ENCODE peak calls at places on chromosomes 2 and 18, in seven cellular contexts. V, S, Y, I, F, L and W are unnamed samples.

GRCh38 chr18:66676699-66677098 is 72.8 kb upstream of the CDH19 start:
- DNase-seq in I (no peak), Y (no peak), S (no peak), L (no peak), F (no peak), V (no peak), W (no peak)

GRCh38 chr2:210445116-210445707 is 31.3 kb downstream of the LANCL1 start:
- DNase-seq in S (peak), I (peak), F (peak), V (peak), L (peak), Y (no peak), W (peak)

GRCh38 chr2:204535764-204536163 is 9.5 kb upstream of the PARD3B start:
- DNase-seq in S (no peak), I (no peak), V (no peak), Y (no peak), F (no peak), L (no peak), W (no peak)

GRCh38 chr2:118321436-118322100 is 233.3 kb downstream of the INSIG2 start:
- DNase-seq in I (no peak), L (no peak), Y (no peak), F (no peak), S (no peak), V (no peak), W (no peak)

GRCh38 chr2:24950100-24950499 is 21.7 kb downstream of the DNAJC27 start:
- DNase-seq in Y (no peak), V (no peak), I (no peak), L (no peak), S (no peak), F (no peak), W (no peak)

GRCh38 chr2:168574856-168575630 is 119.0 kb downstream of the CERS6 start:
- DNase-seq in I (no peak), Y (no peak), L (peak), F (peak), V (no peak), S (no peak), W (peak)

GRCh38 chr2:237931205-237931721 is 35.6 kb upstream of the UBE2F start:
- DNase-seq in L (peak), F (peak), S (peak), V (no peak), I (peak), Y (no peak), W (peak)

GRCh38 chr18:23811176-23811575 is 121.9 kb downstream of the LAMA3 start:
- DNase-seq in L (no peak), I (no peak), Y (no peak), F (no peak), V (no peak), S (no peak), W (no peak)

GRCh38 chr18:59695551-59695950 is 1.7 kb downstream of the CCBE1 start:
- DNase-seq in I (no peak), V (no peak), S (no peak), F (peak), L (no peak), Y (no peak), W (no peak)

GRCh38 chr2:189236066-189236465 is 56.5 kb upstream of the COL5A2 start:
- DNase-seq in Y (no peak), I (peak), F (peak), L (peak), S (no peak), V (no peak), W (no peak)

GRCh38 chr2:71614976-71615768 is 161.8 kb downstream of the DYSF start:
- DNase-seq in L (peak), V (peak), S (peak), F (peak), I (peak), Y (no peak), W (peak)

GRCh38 chr18:29488617-29489016 is 1311.7 kb upstream of the CDH2 start:
- DNase-seq in V (no peak), Y (no peak), L (peak), F (peak), I (peak), S (no peak), W (no peak)

GRCh38 chr18:74515620-74516231 is 18.6 kb upstream of the CNDP1 start:
- DNase-seq in L (no peak), V (no peak), I (no peak), F (no peak), S (no peak), Y (no peak), W (no peak)

GRCh38 chr18:58195278-58195721 is 151.3 kb downstream of the NEDD4L start:
- DNase-seq in V (no peak), Y (no peak), I (no peak), S (no peak), F (no peak), L (no peak), W (no peak)

GRCh38 chr2:188975497-188976102 is 1.4 kb downstream of the COL3A1 start:
- DNase-seq in I (peak), L (peak), V (no peak), F (peak), S (peak), Y (no peak), W (peak)

GRCh38 chr2:226190479-226191252 is 609.0 kb downstream of the IRS1 start:
- DNase-seq in Y (no peak), F (peak), I (no peak), S (no peak), L (peak), V (no peak), W (peak)

GRCh38 chr2:122391726-122392125 is 636.3 kb downstream of the TSN start:
- DNase-seq in F (no peak), V (no peak), Y (no peak), S (no peak), I (no peak), L (no peak), W (no peak)

GRCh38 chr2:236503100-236503499 is 66.5 kb upstream of the ACKR3 start:
- DNase-seq in Y (no peak), F (no peak), V (peak), I (no peak), S (no peak), L (no peak), W (no peak)

GRCh38 chr18:55401638-55402191 is 186.3 kb downstream of the TCF4 start:
- DNase-seq in S (peak), L (peak), F (peak), I (peak), V (no peak), Y (no peak), W (peak)

GRCh38 chr18:55400590-55401274 is 187.3 kb downstream of the TCF4 start:
- DNase-seq in L (peak), V (no peak), I (peak), S (peak), Y (no peak), F (peak), W (peak)

GRCh38 chr18:55403555-55403954 is 184.4 kb downstream of the TCF4 start:
- DNase-seq in V (no peak), F (no peak), I (peak), Y (no peak), L (no peak), S (no peak), W (no peak)

GRCh38 chr18:55402731-55403405 is 185.1 kb downstream of the TCF4 start:
- DNase-seq in Y (no peak), S (peak), I (peak), F (peak), V (no peak), L (no peak), W (peak)

DNA sequence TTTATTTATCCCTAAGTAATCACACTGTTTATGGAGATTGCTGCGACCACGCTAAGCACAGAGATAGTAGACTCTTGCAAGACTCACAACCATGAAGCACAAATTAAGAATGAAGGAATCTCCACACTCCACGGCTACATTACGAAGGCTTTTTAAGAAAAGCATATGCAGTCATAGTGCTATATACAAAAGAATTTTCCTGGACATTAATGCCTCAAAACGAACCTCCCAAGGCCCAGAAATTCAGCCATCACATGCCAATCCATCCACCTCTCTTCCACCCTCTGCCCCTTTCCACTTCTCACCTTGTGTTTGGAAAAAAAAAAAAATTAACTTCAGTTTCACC is 186.7 kb downstream of the TCF4 start:
- DNase-seq in Y (no peak), V (no peak), F (peak), S (peak), L (peak), I (peak), W (peak)
- H3K4me3 ChIP-seq in Y (no peak), V (peak), F (peak), S (peak), L (peak), I (peak), W (peak)

DNA sequence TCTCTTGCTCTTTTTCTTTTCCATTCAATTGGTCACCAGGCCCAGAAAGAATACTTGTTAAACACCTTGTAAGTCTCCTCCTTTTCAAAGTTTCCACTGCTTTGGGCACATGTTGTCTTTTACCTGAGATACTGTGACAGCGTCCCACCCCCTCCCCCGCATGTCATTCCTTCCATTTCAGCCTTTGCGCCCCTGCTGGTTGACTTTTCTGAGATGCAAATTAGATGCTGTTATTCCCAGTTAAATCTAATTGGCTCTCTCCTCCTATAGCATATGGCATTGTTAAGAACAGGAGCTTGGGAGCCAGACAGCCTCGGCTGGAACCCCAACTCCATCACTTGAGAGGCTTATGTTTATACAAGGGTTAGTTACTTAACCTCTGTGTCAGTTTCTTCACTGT is 80.3 kb upstream of the GAREM1 start:
- DNase-seq in Y (no peak), L (no peak), F (peak), I (no peak), V (no peak), S (no peak), W (no peak)
- TF ChIP-seq CTCF in Y (no peak), L (no peak), F (no peak), I (peak), V (peak), S (peak), W (peak)

DNA sequence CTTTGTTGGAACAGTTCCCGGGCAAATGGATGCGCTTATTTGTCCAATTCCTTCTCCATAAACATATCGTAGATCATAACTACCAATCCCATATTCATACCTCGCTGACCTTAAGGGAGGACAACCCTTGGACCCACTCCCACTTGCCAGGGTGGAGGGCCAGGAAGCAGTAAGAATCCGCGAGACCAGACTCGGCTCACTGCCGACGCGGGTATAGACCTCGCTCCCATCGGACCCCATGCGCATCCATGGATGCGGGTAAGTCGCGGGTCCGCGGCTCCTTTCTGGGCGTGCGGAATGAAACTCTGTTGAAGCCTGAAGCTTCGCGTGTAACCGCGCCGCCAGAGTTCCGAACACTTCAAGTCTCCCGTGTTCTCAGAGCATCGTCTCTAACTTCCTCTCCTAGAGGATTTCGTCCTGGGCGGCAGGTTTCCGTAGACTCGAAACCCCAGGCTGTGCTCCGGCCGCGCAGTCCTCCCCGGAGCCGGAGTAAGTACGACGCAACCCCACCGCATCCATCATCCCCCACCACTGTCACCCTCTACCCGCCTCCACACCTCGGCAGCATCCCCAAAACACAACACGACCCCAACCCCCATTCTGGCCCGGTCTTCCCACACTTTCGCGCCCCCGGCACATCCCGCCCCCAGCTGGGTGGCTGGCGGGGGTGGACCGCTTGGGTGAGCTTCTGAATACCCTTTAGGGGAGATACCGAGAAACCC is 1.0 kb downstream of the DSC3 start:
- DNase-seq in L (no peak), I (no peak), F (no peak), V (peak), S (no peak), Y (no peak), W (peak)
- H3K4me3 ChIP-seq in L (no peak), I (no peak), F (no peak), V (no peak), S (no peak), Y (no peak), W (peak)

GRCh38 chr2:20050104-20050711 is 1.2 kb downstream of the LAPTM4A start:
- DNase-seq in I (peak), F (peak), Y (no peak), S (peak), V (peak), L (peak), W (peak)

GRCh38 chr2:20052872-20053281 is 1.4 kb upstream of the LAPTM4A start:
- DNase-seq in S (peak), L (peak), I (peak), Y (no peak), F (peak), V (peak), W (peak)

GRCh38 chr2:20050712-20051517 is 513 bp downstream of the LAPTM4A start:
- DNase-seq in L (peak), Y (no peak), S (peak), F (peak), V (peak), I (peak), W (peak)

GRCh38 chr2:20052229-20052871 is 922 bp upstream of the LAPTM4A start:
- DNase-seq in Y (no peak), V (no peak), S (peak), I (no peak), F (peak), L (peak), W (no peak)

DNA sequence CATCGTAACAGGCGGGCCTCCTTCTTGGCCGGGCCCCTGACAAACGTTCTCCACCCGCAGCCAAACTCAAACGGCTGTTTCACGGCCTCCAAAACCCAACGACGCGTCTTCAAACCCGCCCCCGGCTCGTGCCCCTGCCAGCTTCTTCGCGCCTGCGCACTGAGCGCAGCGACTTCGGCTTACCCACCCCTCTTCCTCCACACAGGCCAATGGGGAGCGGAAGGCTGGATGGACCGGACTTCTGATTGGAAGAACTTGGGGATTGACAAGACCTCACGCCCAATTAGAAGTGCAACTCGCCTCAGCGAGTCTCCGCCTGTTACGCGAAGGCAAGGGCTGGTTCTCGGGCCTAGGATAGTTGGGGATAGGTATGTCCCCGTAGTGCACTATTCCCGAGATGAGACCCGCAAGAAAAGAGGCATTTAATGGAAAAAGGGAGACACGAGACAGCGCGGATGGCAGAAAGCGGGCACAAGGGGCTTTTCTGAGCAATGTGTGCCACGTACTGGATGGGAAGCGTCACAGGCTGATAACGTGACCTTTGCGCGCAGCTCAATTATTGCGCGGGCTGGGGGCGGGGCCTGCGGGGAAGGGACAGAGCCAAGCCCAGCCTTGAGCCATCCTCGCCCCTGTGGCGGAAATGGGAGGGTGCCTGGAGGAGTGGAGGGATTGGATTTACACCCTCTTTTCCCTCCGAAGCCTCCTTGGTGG is at the start of gene LAPTM4A:
- DNase-seq in I (peak), S (peak), L (peak), F (peak), Y (peak), V (peak), W (peak)
- TF ChIP-seq CTCF in I (peak), S (no peak), L (no peak), F (no peak), Y (no peak), V (no peak), W (no peak)

DNA sequence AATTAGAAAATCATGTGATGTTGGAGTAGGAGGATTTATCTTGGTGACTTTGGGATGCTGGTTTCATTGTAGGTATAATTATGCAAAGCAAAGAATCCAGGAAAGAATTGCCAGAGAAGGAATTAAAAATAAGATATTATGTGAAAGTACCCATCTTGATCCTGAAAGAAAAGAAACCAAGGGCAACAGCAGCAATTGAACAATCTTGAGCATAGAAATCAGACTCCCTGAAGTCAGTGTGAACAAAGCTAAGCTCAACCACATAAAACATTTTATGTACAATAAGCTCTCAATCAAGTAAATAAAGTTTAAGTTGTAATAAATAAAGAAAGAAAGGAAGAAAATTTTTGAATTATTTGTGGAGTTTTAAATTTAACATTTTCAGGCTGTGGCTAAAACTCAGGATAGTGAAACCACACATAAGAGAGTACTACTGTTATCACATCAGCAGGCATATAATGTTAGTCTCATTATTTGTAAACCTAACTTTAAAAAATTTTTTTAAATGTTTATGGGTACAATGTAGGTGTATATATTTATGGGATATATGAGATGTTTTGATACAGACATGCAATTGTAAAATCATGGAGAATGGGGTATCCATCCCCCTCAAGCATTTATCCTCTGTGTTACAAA is 32.8 kb upstream of the GPR55 start:
- DNase-seq in F (no peak), L (no peak), V (no peak), I (no peak), S (no peak), Y (no peak), W (no peak)
- H3K4me3 ChIP-seq in F (peak), L (peak), V (peak), I (peak), S (peak), Y (peak), W (peak)

GRCh38 chr2:192190474-192190873 is 4.3 kb downstream of the TMEFF2 start:
- DNase-seq in I (peak), V (peak), L (peak), Y (no peak), F (peak), S (peak), W (peak)
- TF ChIP-seq CTCF in I (peak), V (peak), L (peak), Y (peak), F (peak), S (peak), W (peak)

GRCh38 chr18:70422061-70422965 is 133.5 kb downstream of the SOCS6 start:
- DNase-seq in S (peak), Y (no peak), I (peak), V (no peak), L (peak), F (peak), W (peak)
- H3K4me3 ChIP-seq in S (no peak), Y (no peak), I (no peak), V (no peak), L (no peak), F (no peak), W (no peak)

DNA sequence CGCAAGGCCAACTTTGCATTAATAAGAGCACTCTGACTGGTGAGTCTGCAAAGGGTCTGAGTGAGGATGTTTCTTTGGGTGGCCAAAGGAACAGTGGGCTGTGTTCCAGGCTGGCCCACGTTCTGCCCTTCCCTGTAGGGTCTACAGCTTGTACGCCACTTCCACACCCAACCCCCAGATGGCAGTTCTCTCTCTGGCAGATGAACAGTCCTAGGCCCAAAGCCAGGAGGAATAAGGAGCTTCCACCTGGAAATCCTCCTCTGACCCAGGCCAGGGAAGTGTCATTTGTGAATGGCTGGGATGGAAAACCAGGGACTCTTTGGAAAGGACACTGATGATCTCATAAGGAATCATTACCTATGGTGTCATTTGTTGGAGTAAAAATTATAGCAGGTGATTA is 6.6 kb downstream of the OTOF start:
- DNase-seq in V (no peak), Y (no peak), F (no peak), I (no peak), S (no peak), L (no peak), W (no peak)
- TF ChIP-seq CTCF in V (no peak), Y (no peak), F (no peak), I (no peak), S (no peak), L (no peak), W (peak)